ENCODE peak calls at places on chromosomes 7 and 10, in six cellular contexts. M is Peyer's patch; Q is thoracic aorta; L is GM23338; X is naive thymus-derived CD4-positive, alpha-beta T cell; S is heart right ventricle. I is an unnamed sample.

GRCh38 chr10:130371156-130371555 is 235.0 kb downstream of the GLRX3 start:
- DNase-seq in M (no peak), Q (no peak), S (no peak), X (no peak), L (no peak), I (no peak)

GRCh38 chr7:102322202-102322715 is 34.0 kb downstream of the SPDYE6 start:
- DNase-seq in S (no peak), Q (no peak), M (no peak), X (no peak), L (no peak), I (no peak)

GRCh38 chr7:107025449-107026103 is 18.9 kb upstream of the PRKAR2B start:
- DNase-seq in X (no peak), S (no peak), L (no peak), Q (no peak), M (no peak), I (no peak)

GRCh38 chr7:20302866-20303265 is 27.8 kb upstream of the ITGB8 start:
- DNase-seq in Q (no peak), M (no peak), L (no peak), X (no peak), S (no peak), I (no peak)

GRCh38 chr10:21171936-21172773 is 275.0 kb upstream of the NEBL start:
- DNase-seq in M (no peak), S (no peak), L (peak; percentile 19), Q (no peak), X (no peak), I (no peak)

GRCh38 chr10:30176182-30176581 is 116.8 kb upstream of the JCAD start:
- DNase-seq in M (no peak), Q (no peak), X (no peak), L (no peak), S (no peak), I (no peak)

GRCh38 chr7:85176197-85176596 is 10.7 kb downstream of the SEMA3D start:
- DNase-seq in X (no peak), Q (no peak), M (no peak), S (no peak), L (no peak), I (no peak)

GRCh38 chr7:135855836-135856235 is 107.2 kb upstream of the FAM180A start:
- DNase-seq in M (no peak), Q (no peak), X (no peak), S (no peak), L (peak; percentile 40), I (no peak)

GRCh38 chr7:30845426-30846135 is 66.1 kb upstream of the AQP1 start:
- DNase-seq in Q (no peak), L (no peak), X (no peak), S (peak; percentile 53), M (no peak), I (peak; percentile 41)

GRCh38 chr7:84524714-84525694 is 330.4 kb upstream of the SEMA3A start:
- DNase-seq in Q (no peak), X (no peak), M (no peak), L (no peak), S (no peak), I (no peak)

GRCh38 chr7:91314591-91315323 is 50.5 kb downstream of the FZD1 start:
- DNase-seq in S (no peak), M (no peak), X (no peak), L (no peak), Q (no peak), I (no peak)

GRCh38 chr10:43403911-43404674 is 4.9 kb downstream of the HNRNPF start:
- DNase-seq in L (no peak), X (no peak), M (no peak), Q (no peak), S (no peak), I (no peak)

GRCh38 chr7:38232475-38233366 is 40.7 kb downstream of the TARP start:
- DNase-seq in X (peak; percentile 48), M (peak; percentile 52), L (no peak), Q (no peak), S (no peak), I (no peak)

GRCh38 chr7:116354546-116355422 is 144.4 kb downstream of the TES start:
- DNase-seq in S (peak; percentile 67), X (no peak), Q (peak; percentile 36), L (peak; percentile 34), M (no peak), I (peak; percentile 88)

GRCh38 chr10:47325303-47326291 is 3.3 kb downstream of the GDF2 start:
- DNase-seq in L (no peak), S (no peak), M (no peak), Q (no peak), X (no peak), I (no peak)

GRCh38 chr7:131111-132094 is 61.0 kb upstream of the FAM20C start:
- DNase-seq in M (peak; percentile 51), L (no peak), X (no peak), Q (no peak), S (peak; percentile 55), I (peak; percentile 52)

GRCh38 chr7:101924171-101924570 is 106.7 kb downstream of the CUX1 start:
- DNase-seq in M (peak; percentile 15), S (no peak), X (no peak), Q (peak; percentile 68), L (no peak), I (peak; percentile 54)

GRCh38 chr7:1096156-1097119 is 8.5 kb downstream of the GPER1 start:
- DNase-seq in Q (no peak), X (no peak), S (no peak), L (no peak), M (no peak), I (peak; percentile 51)

GRCh38 chr10:30111340-30111980 is 52.1 kb upstream of the JCAD start:
- DNase-seq in Q (no peak), X (no peak), S (no peak), M (no peak), L (no peak), I (no peak)

GRCh38 chr10:69494626-69495558 is 43.6 kb downstream of the TSPAN15 start:
- DNase-seq in Q (no peak), L (no peak), X (no peak), S (no peak), M (peak; percentile 38), I (peak; percentile 11)

GRCh38 chr10:118764195-118764594 is 9.4 kb upstream of the CACUL1 start:
- DNase-seq in S (no peak), Q (no peak), L (no peak), X (no peak), M (no peak), I (no peak)

GRCh38 chr7:73358590-73359275 is 30.8 kb downstream of the FKBP6 start:
- DNase-seq in X (no peak), Q (no peak), M (no peak), L (no peak), S (no peak), I (no peak)

GRCh38 chr7:119033641-119034040 is 809.1 kb downstream of the ANKRD7 start:
- DNase-seq in S (no peak), M (no peak), Q (no peak), X (no peak), L (no peak), I (no peak)
- H3K4me3 ChIP-seq in S (no peak overlapping the region), M (no peak overlapping the region), Q (no peak overlapping the region), X (no peak overlapping the region), L (no peak overlapping the region), I (no peak overlapping the region)

DNA sequence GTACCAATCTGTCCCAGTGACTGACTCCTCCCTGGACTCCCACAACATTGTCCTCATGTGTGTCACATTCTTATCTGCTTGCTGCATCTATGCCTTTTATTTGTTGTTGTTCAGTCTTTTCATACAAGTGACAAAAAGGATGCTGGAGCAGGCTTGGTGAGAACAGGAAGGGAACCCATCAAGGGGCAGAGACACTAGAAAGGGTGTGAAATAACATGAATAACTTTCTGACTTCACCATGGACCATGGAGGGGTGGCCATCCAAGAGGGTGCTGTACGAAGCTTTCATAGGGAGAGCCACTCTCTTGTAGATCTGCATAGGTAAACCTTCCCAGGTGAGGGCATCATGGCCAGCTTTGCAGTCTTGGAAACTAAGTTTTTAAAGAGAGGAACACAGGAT is 14.5 kb downstream of the GIMAP8 start:
- DNase-seq in X (no peak), M (no peak), L (no peak), S (no peak), Q (no peak), I (no peak)
- H3K4me3 ChIP-seq in X (no peak overlapping the region), M (no peak overlapping the region), L (no peak overlapping the region), S (no peak overlapping the region), Q (no peak overlapping the region), I (no peak overlapping the region)

DNA sequence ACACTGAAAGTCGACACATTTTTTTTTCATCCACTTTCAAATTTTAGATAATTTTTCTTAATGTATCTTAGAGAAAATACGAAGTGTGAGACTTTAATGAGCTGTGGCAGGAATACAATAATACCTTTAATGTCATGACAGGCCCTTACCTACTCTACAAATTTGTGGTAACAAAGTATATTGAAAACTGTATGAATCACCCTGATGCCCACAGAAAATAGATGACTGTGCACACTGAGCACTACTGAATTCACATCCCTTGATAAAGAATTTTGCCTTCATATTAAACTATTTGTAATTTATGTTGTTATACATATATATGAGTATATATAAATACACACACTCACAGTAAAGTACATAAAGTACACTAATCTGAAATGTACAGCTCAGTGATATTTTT is 51.7 kb downstream of the AKR1D1 start:
- DNase-seq in Q (no peak), L (no peak), M (no peak), S (no peak), X (no peak), I (no peak)
- H3K4me3 ChIP-seq in Q (no peak overlapping the region), L (no peak overlapping the region), M (no peak overlapping the region), S (no peak overlapping the region), X (no peak overlapping the region), I (no peak overlapping the region)

DNA sequence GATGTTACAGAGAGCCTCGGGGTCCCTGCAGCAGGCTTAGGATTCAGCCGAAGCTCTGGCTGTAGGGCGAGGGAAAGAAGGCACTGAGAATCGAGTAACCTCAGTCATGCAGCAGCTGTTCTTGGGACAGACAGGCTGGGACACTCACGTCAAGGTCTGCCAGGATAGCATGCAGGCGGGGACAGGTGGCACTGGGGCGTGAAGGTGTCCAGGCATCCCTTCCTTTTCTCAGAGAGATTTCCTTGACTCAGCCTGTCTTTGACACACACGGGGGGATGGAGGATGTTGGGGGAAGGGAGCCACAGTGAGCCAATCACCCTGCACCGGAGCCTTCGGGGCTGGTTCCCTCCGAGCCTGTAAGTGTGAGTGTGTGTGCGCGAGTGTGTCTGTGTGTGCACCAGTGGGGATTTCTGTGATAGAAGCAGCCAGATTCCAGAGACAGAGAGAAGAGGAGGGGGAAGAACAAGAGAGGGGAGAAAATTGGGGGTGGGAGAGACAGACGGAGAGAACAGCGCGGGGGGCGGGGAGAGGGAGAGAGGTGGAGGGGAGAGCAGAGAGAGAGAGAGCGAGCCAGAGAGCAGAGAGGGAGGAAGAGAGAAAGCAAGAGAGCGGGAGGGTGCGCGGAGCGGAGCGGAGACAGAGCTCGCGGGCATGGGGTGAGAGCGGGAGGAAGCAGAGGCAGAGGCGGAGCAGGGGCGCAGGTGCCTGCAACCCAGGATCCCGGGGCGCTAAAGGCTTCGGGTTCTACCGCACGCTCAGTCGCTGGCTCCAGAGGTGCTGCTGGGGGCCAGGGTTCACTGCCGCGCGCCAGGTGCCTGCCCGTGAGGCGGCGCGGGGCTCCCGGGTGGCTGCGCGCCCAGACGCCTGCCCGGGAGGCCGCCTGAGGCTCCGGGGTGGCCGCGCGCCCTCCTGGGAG is 526 bp upstream of the GPR26 start:
- DNase-seq in M (no peak), L (peak; percentile 64), S (no peak), X (no peak), Q (no peak), I (no peak)
- H3K4me3 ChIP-seq in M (no peak overlapping the region), L (peak overlapping the region; percentile 51), S (no peak overlapping the region), X (no peak overlapping the region), Q (no peak overlapping the region), I (no peak overlapping the region)

DNA sequence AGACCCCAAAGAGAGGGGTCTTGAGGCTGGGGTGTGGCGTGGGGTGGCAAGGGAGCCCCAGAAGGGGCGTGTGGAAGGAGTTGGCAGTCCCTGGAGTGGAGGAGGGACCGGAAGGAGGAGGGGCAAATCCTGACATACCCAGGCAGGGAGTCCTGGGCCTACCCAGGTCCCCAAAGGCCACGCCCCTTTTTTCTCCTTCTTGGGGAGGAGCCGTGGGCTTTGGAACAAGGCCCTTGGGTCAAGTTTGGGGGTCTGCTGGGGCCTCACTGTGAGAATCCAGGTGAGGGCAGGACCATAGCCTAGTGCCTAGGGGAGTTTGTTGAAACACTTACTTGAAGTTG is 1.2 kb upstream of the SMARCD3 start:
- DNase-seq in Q (no peak), L (peak; percentile 80), X (no peak), S (peak; percentile 59), M (no peak), I (peak; percentile 75)
- H3K4me3 ChIP-seq in Q (peak overlapping the region; percentile 89), L (peak overlapping the region; percentile 59), X (no peak overlapping the region), S (peak overlapping the region; percentile 75), M (peak overlapping the region; percentile 65), I (peak overlapping the region; percentile 61)